ENCODE peak calls at places on chromosomes 2 and 18, in nine cellular contexts. One of them, this sample, is unnamed.

GRCh38 chr2:46847726-46848421 is 67.7 kb downstream of the MCFD2 start:
- DNase-seq in nephron progenitor cell: no peak
- DNase-seq in endothelial cell: no peak
- DNase-seq in HCT116: no peak
- DNase-seq in activated B cell treated with CpG ODN at 0.5 μM for 24 hours: no peak
- DNase-seq in uterus: no peak
- DNase-seq in heart left ventricle: no peak
- DNase-seq in psoas muscle: no peak
- DNase-seq in fibroblast of lung: peak
- DNase-seq in this sample: peak

GRCh38 chr2:237652854-237653253 is 25.5 kb downstream of the LRRFIP1 start:
- DNase-seq in heart left ventricle: no peak
- DNase-seq in HCT116: no peak
- DNase-seq in activated B cell treated with CpG ODN at 0.5 μM for 24 hours: no peak
- DNase-seq in uterus: no peak
- DNase-seq in psoas muscle: no peak
- DNase-seq in fibroblast of lung: no peak
- DNase-seq in endothelial cell: no peak
- DNase-seq in nephron progenitor cell: no peak
- DNase-seq in this sample: no peak

GRCh38 chr2:37659723-37660122 is 11.7 kb downstream of the CDC42EP3 start:
- DNase-seq in heart left ventricle: no peak
- DNase-seq in psoas muscle: no peak
- DNase-seq in uterus: no peak
- DNase-seq in HCT116: no peak
- DNase-seq in endothelial cell: no peak
- DNase-seq in nephron progenitor cell: no peak
- DNase-seq in fibroblast of lung: no peak
- DNase-seq in activated B cell treated with CpG ODN at 0.5 μM for 24 hours: no peak
- DNase-seq in this sample: no peak

GRCh38 chr2:230347659-230348305 is 20.8 kb downstream of the SP140L start:
- DNase-seq in endothelial cell: no peak
- DNase-seq in heart left ventricle: peak
- DNase-seq in uterus: no peak
- DNase-seq in activated B cell treated with CpG ODN at 0.5 μM for 24 hours: no peak
- DNase-seq in fibroblast of lung: peak
- DNase-seq in psoas muscle: no peak
- DNase-seq in nephron progenitor cell: no peak
- DNase-seq in HCT116: no peak
- DNase-seq in this sample: no peak

GRCh38 chr2:147665035-147665434 is 179.8 kb upstream of the ACVR2A start:
- DNase-seq in endothelial cell: no peak
- DNase-seq in fibroblast of lung: peak
- DNase-seq in HCT116: no peak
- DNase-seq in heart left ventricle: no peak
- DNase-seq in uterus: no peak
- DNase-seq in psoas muscle: no peak
- DNase-seq in activated B cell treated with CpG ODN at 0.5 μM for 24 hours: no peak
- DNase-seq in nephron progenitor cell: no peak
- DNase-seq in this sample: no peak

GRCh38 chr18:79056827-79057367 is 12.3 kb upstream of the ATP9B start:
- DNase-seq in endothelial cell: no peak
- DNase-seq in heart left ventricle: no peak
- DNase-seq in uterus: no peak
- DNase-seq in HCT116: no peak
- DNase-seq in psoas muscle: no peak
- DNase-seq in nephron progenitor cell: no peak
- DNase-seq in fibroblast of lung: no peak
- DNase-seq in activated B cell treated with CpG ODN at 0.5 μM for 24 hours: no peak
- DNase-seq in this sample: no peak

GRCh38 chr2:226378733-226379132 is 420.9 kb downstream of the IRS1 start:
- DNase-seq in HCT116: no peak
- DNase-seq in fibroblast of lung: peak
- DNase-seq in endothelial cell: no peak
- DNase-seq in activated B cell treated with CpG ODN at 0.5 μM for 24 hours: no peak
- DNase-seq in uterus: no peak
- DNase-seq in psoas muscle: no peak
- DNase-seq in nephron progenitor cell: no peak
- DNase-seq in heart left ventricle: no peak
- DNase-seq in this sample: no peak

GRCh38 chr2:192128655-192129054 is 66.1 kb downstream of the TMEFF2 start:
- DNase-seq in HCT116: no peak
- DNase-seq in fibroblast of lung: peak
- DNase-seq in endothelial cell: no peak
- DNase-seq in activated B cell treated with CpG ODN at 0.5 μM for 24 hours: no peak
- DNase-seq in uterus: no peak
- DNase-seq in nephron progenitor cell: no peak
- DNase-seq in heart left ventricle: no peak
- DNase-seq in psoas muscle: peak
- DNase-seq in this sample: no peak

GRCh38 chr2:42975358-42975717 is 183.0 kb upstream of the HAAO start:
- DNase-seq in HCT116: no peak
- DNase-seq in fibroblast of lung: peak
- DNase-seq in uterus: no peak
- DNase-seq in psoas muscle: no peak
- DNase-seq in activated B cell treated with CpG ODN at 0.5 μM for 24 hours: peak
- DNase-seq in heart left ventricle: no peak
- DNase-seq in nephron progenitor cell: no peak
- DNase-seq in endothelial cell: no peak
- DNase-seq in this sample: peak

GRCh38 chr18:77147418-77147852 is 14.9 kb upstream of the MBP start:
- DNase-seq in nephron progenitor cell: no peak
- DNase-seq in psoas muscle: no peak
- DNase-seq in uterus: no peak
- DNase-seq in activated B cell treated with CpG ODN at 0.5 μM for 24 hours: peak
- DNase-seq in fibroblast of lung: no peak
- DNase-seq in endothelial cell: no peak
- DNase-seq in heart left ventricle: no peak
- DNase-seq in HCT116: no peak
- DNase-seq in this sample: peak

GRCh38 chr2:106963156-106963555 is 77.2 kb upstream of the ST6GAL2 start:
- DNase-seq in activated B cell treated with CpG ODN at 0.5 μM for 24 hours: no peak
- DNase-seq in psoas muscle: no peak
- DNase-seq in heart left ventricle: no peak
- DNase-seq in nephron progenitor cell: no peak
- DNase-seq in HCT116: no peak
- DNase-seq in fibroblast of lung: no peak
- DNase-seq in endothelial cell: no peak
- DNase-seq in uterus: no peak
- DNase-seq in this sample: no peak

GRCh38 chr2:181440336-181440735 is 16.9 kb upstream of the ITGA4 start:
- DNase-seq in endothelial cell: no peak
- DNase-seq in fibroblast of lung: no peak
- DNase-seq in uterus: no peak
- DNase-seq in HCT116: no peak
- DNase-seq in psoas muscle: no peak
- DNase-seq in nephron progenitor cell: no peak
- DNase-seq in activated B cell treated with CpG ODN at 0.5 μM for 24 hours: no peak
- DNase-seq in heart left ventricle: no peak
- DNase-seq in this sample: no peak
- TF ChIP-seq CTCF in endothelial cell: no peak
- TF ChIP-seq CTCF in fibroblast of lung: no peak
- TF ChIP-seq CTCF in uterus: no peak
- TF ChIP-seq CTCF in HCT116: no peak
- TF ChIP-seq CTCF in psoas muscle: no peak
- TF ChIP-seq CTCF in nephron progenitor cell: no peak
- TF ChIP-seq CTCF in activated B cell treated with CpG ODN at 0.5 μM for 24 hours: no peak
- TF ChIP-seq CTCF in heart left ventricle: no peak
- TF ChIP-seq CTCF in this sample: no peak

DNA sequence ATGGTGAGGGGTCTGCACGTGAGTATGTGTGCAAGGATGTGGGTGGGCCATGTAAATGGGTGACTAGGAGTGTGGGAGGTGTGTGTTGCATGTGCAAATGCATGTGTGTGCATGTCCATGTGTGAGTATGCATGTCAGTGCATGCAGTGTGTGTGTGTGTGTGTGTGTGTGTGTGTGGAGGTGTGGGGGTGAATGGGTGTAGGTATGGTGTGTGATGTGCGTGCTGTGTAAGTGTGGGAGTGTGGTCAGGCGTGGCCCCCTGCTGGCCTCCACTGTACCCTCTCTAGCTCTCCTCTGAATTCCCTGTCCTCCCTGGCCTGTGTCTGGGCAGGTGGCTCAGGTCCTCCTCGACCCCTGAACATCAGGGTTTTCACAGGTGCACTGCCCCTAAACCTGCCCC is 230.3 kb downstream of the CELF4 start:
- DNase-seq in activated B cell treated with CpG ODN at 0.5 μM for 24 hours: no peak
- DNase-seq in fibroblast of lung: no peak
- DNase-seq in nephron progenitor cell: peak
- DNase-seq in psoas muscle: no peak
- DNase-seq in HCT116: no peak
- DNase-seq in uterus: no peak
- DNase-seq in heart left ventricle: no peak
- DNase-seq in endothelial cell: peak
- DNase-seq in this sample: no peak
- TF ChIP-seq CTCF in activated B cell treated with CpG ODN at 0.5 μM for 24 hours: no peak
- TF ChIP-seq CTCF in fibroblast of lung: peak
- TF ChIP-seq CTCF in nephron progenitor cell: peak
- TF ChIP-seq CTCF in psoas muscle: no peak
- TF ChIP-seq CTCF in HCT116: peak
- TF ChIP-seq CTCF in uterus: no peak
- TF ChIP-seq CTCF in heart left ventricle: no peak
- TF ChIP-seq CTCF in endothelial cell: peak
- TF ChIP-seq CTCF in this sample: no peak

GRCh38 chr2:39942970-39943369 is 163.9 kb upstream of the THUMPD2 start:
- DNase-seq in endothelial cell: no peak
- DNase-seq in fibroblast of lung: no peak
- DNase-seq in activated B cell treated with CpG ODN at 0.5 μM for 24 hours: no peak
- DNase-seq in uterus: no peak
- DNase-seq in HCT116: no peak
- DNase-seq in heart left ventricle: no peak
- DNase-seq in nephron progenitor cell: no peak
- DNase-seq in psoas muscle: no peak
- DNase-seq in this sample: no peak
- TF ChIP-seq CTCF in endothelial cell: no peak
- TF ChIP-seq CTCF in fibroblast of lung: no peak
- TF ChIP-seq CTCF in activated B cell treated with CpG ODN at 0.5 μM for 24 hours: no peak
- TF ChIP-seq CTCF in uterus: no peak
- TF ChIP-seq CTCF in HCT116: no peak
- TF ChIP-seq CTCF in heart left ventricle: no peak
- TF ChIP-seq CTCF in nephron progenitor cell: no peak
- TF ChIP-seq CTCF in psoas muscle: no peak
- TF ChIP-seq CTCF in this sample: no peak

GRCh38 chr18:8426401-8426800 is 182.8 kb upstream of the RAB12 start:
- DNase-seq in heart left ventricle: no peak
- DNase-seq in uterus: no peak
- DNase-seq in activated B cell treated with CpG ODN at 0.5 μM for 24 hours: no peak
- DNase-seq in nephron progenitor cell: peak
- DNase-seq in fibroblast of lung: no peak
- DNase-seq in endothelial cell: peak
- DNase-seq in HCT116: peak
- DNase-seq in psoas muscle: no peak
- DNase-seq in this sample: no peak
- TF ChIP-seq CTCF in heart left ventricle: peak
- TF ChIP-seq CTCF in uterus: no peak
- TF ChIP-seq CTCF in activated B cell treated with CpG ODN at 0.5 μM for 24 hours: no peak
- TF ChIP-seq CTCF in nephron progenitor cell: peak
- TF ChIP-seq CTCF in fibroblast of lung: peak
- TF ChIP-seq CTCF in endothelial cell: peak
- TF ChIP-seq CTCF in HCT116: no peak
- TF ChIP-seq CTCF in psoas muscle: no peak
- TF ChIP-seq CTCF in this sample: peak

GRCh38 chr2:161556440-161556839 is 67.8 kb upstream of the SLC4A10 start:
- DNase-seq in nephron progenitor cell: no peak
- DNase-seq in activated B cell treated with CpG ODN at 0.5 μM for 24 hours: no peak
- DNase-seq in uterus: no peak
- DNase-seq in endothelial cell: no peak
- DNase-seq in psoas muscle: no peak
- DNase-seq in HCT116: no peak
- DNase-seq in fibroblast of lung: no peak
- DNase-seq in heart left ventricle: no peak
- DNase-seq in this sample: no peak
- TF ChIP-seq CTCF in nephron progenitor cell: no peak
- TF ChIP-seq CTCF in activated B cell treated with CpG ODN at 0.5 μM for 24 hours: no peak
- TF ChIP-seq CTCF in uterus: no peak
- TF ChIP-seq CTCF in endothelial cell: no peak
- TF ChIP-seq CTCF in psoas muscle: no peak
- TF ChIP-seq CTCF in HCT116: peak
- TF ChIP-seq CTCF in fibroblast of lung: no peak
- TF ChIP-seq CTCF in heart left ventricle: no peak
- TF ChIP-seq CTCF in this sample: no peak

GRCh38 chr2:118672055-118672454 is 175.4 kb downstream of the EN1 start:
- DNase-seq in endothelial cell: no peak
- DNase-seq in activated B cell treated with CpG ODN at 0.5 μM for 24 hours: no peak
- DNase-seq in fibroblast of lung: no peak
- DNase-seq in uterus: no peak
- DNase-seq in HCT116: no peak
- DNase-seq in psoas muscle: no peak
- DNase-seq in nephron progenitor cell: no peak
- DNase-seq in heart left ventricle: no peak
- DNase-seq in this sample: no peak

GRCh38 chr2:118675531-118675930 is 171.9 kb downstream of the EN1 start:
- DNase-seq in endothelial cell: no peak
- DNase-seq in fibroblast of lung: no peak
- DNase-seq in activated B cell treated with CpG ODN at 0.5 μM for 24 hours: no peak
- DNase-seq in uterus: no peak
- DNase-seq in psoas muscle: no peak
- DNase-seq in heart left ventricle: no peak
- DNase-seq in HCT116: no peak
- DNase-seq in nephron progenitor cell: no peak
- DNase-seq in this sample: no peak

GRCh38 chr2:118670281-118670680 is 177.2 kb downstream of the EN1 start:
- DNase-seq in HCT116: no peak
- DNase-seq in activated B cell treated with CpG ODN at 0.5 μM for 24 hours: no peak
- DNase-seq in nephron progenitor cell: no peak
- DNase-seq in uterus: no peak
- DNase-seq in endothelial cell: no peak
- DNase-seq in fibroblast of lung: no peak
- DNase-seq in heart left ventricle: no peak
- DNase-seq in psoas muscle: no peak
- DNase-seq in this sample: no peak

GRCh38 chr2:118670868-118671267 is 176.6 kb downstream of the EN1 start:
- DNase-seq in uterus: peak
- DNase-seq in activated B cell treated with CpG ODN at 0.5 μM for 24 hours: no peak
- DNase-seq in HCT116: no peak
- DNase-seq in endothelial cell: no peak
- DNase-seq in nephron progenitor cell: no peak
- DNase-seq in psoas muscle: no peak
- DNase-seq in fibroblast of lung: peak
- DNase-seq in heart left ventricle: no peak
- DNase-seq in this sample: no peak

GRCh38 chr2:118672571-118673158 is 174.8 kb downstream of the EN1 start:
- DNase-seq in activated B cell treated with CpG ODN at 0.5 μM for 24 hours: no peak
- DNase-seq in nephron progenitor cell: no peak
- DNase-seq in endothelial cell: no peak
- DNase-seq in psoas muscle: no peak
- DNase-seq in heart left ventricle: no peak
- DNase-seq in fibroblast of lung: peak
- DNase-seq in uterus: no peak
- DNase-seq in HCT116: no peak
- DNase-seq in this sample: no peak
- TF ChIP-seq CTCF in activated B cell treated with CpG ODN at 0.5 μM for 24 hours: no peak
- TF ChIP-seq CTCF in nephron progenitor cell: no peak
- TF ChIP-seq CTCF in endothelial cell: no peak
- TF ChIP-seq CTCF in psoas muscle: no peak
- TF ChIP-seq CTCF in heart left ventricle: no peak
- TF ChIP-seq CTCF in fibroblast of lung: no peak
- TF ChIP-seq CTCF in uterus: no peak
- TF ChIP-seq CTCF in HCT116: no peak
- TF ChIP-seq CTCF in this sample: no peak

GRCh38 chr2:79040967-79041582 is 15.6 kb downstream of the REG3G start:
- DNase-seq in uterus: no peak
- DNase-seq in heart left ventricle: no peak
- DNase-seq in endothelial cell: no peak
- DNase-seq in HCT116: no peak
- DNase-seq in nephron progenitor cell: peak
- DNase-seq in psoas muscle: no peak
- DNase-seq in fibroblast of lung: no peak
- DNase-seq in activated B cell treated with CpG ODN at 0.5 μM for 24 hours: no peak
- DNase-seq in this sample: no peak
- TF ChIP-seq CTCF in uterus: no peak
- TF ChIP-seq CTCF in heart left ventricle: peak
- TF ChIP-seq CTCF in endothelial cell: peak
- TF ChIP-seq CTCF in HCT116: no peak
- TF ChIP-seq CTCF in nephron progenitor cell: peak
- TF ChIP-seq CTCF in psoas muscle: peak
- TF ChIP-seq CTCF in fibroblast of lung: no peak
- TF ChIP-seq CTCF in activated B cell treated with CpG ODN at 0.5 μM for 24 hours: no peak
- TF ChIP-seq CTCF in this sample: no peak